ENCODE peak calls at places on chromosomes 12 and 14, in four cellular contexts. U is thoracic aorta; Q is aorta; L is effector memory CD4-positive, alpha-beta T cell. R is an unnamed sample.

GRCh38 chr12:40734283-40734682 is 42.0 kb downstream of the CNTN1 start:
- DNase-seq in Q (no peak), L (no peak), U (no peak), R (no peak)

GRCh38 chr12:30813741-30814687 is 59.3 kb upstream of the CAPRIN2 start:
- DNase-seq in L (no peak), Q (no peak), U (no peak), R (no peak)

GRCh38 chr14:77264466-77265186 is 6.4 kb downstream of the NGB start:
- DNase-seq in Q (no peak), U (no peak), L (no peak), R (no peak)

GRCh38 chr12:124273630-124274029 is 21.3 kb upstream of the RFLNA start:
- DNase-seq in L (no peak), U (no peak), Q (no peak), R (no peak)

GRCh38 chr14:82394916-82395315 is 861.3 kb upstream of the SEL1L start:
- DNase-seq in U (no peak), L (no peak), Q (no peak), R (no peak)

GRCh38 chr12:58888131-58888783 is 32.0 kb downstream of the LRIG3 start:
- DNase-seq in U (peak), Q (peak), L (no peak), R (no peak)

GRCh38 chr12:29796823-29797263 is 13.1 kb upstream of the TMTC1 start:
- DNase-seq in U (no peak), L (no peak), Q (no peak), R (no peak)

GRCh38 chr14:69086537-69086936 is 66.4 kb downstream of the DCAF5 start:
- DNase-seq in U (no peak), Q (no peak), L (no peak), R (no peak)

GRCh38 chr14:57987051-57987450 is 121.2 kb upstream of the SLC35F4 start:
- DNase-seq in Q (no peak), L (no peak), U (no peak), R (no peak)

GRCh38 chr14:69982220-69982795 is 103.1 kb downstream of the SMOC1 start:
- DNase-seq in U (no peak), Q (no peak), L (no peak), R (no peak)

GRCh38 chr12:64400041-64400440 is 4.2 kb upstream of the XPOT start:
- DNase-seq in L (peak), U (no peak), Q (no peak), R (peak)

DNA sequence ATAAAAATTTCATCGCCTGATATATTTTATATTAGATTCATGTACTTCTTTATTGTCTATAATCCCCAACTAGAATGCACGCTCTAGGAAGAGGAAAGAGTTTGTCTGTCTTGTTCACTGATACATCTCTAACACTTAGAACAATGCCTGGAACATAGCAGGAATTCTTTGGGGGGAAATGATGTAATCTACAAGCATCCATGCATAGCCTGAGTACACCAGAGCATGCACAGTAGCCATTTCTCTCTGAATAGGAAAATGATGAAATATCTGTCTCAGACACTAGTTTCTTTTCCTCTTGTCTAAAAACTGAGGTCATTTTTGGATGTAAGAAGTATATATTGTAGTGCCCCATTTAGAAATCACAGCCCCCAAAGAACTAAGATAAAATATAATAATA is 155.4 kb upstream of the TMCC3 start:
- DNase-seq in U (no peak), L (no peak), Q (no peak), R (no peak)
- H3K27ac ChIP-seq in U (no peak), L (no peak), Q (no peak), R (no peak)

GRCh38 chr12:75685826-75686225 is 174.4 kb upstream of the KRR1 start:
- DNase-seq in L (no peak), U (no peak), Q (no peak), R (no peak)

GRCh38 chr12:75690556-75690955 is 179.1 kb upstream of the KRR1 start:
- DNase-seq in Q (no peak), U (no peak), L (no peak), R (no peak)

GRCh38 chr12:75683220-75683619 is 171.8 kb upstream of the KRR1 start:
- DNase-seq in Q (no peak), L (no peak), U (no peak), R (no peak)

GRCh38 chr12:75684678-75685620 is 173.5 kb upstream of the KRR1 start:
- DNase-seq in L (no peak), U (no peak), Q (no peak), R (no peak)
- H3K27ac ChIP-seq in L (no peak), U (no peak), Q (no peak), R (no peak)

DNA sequence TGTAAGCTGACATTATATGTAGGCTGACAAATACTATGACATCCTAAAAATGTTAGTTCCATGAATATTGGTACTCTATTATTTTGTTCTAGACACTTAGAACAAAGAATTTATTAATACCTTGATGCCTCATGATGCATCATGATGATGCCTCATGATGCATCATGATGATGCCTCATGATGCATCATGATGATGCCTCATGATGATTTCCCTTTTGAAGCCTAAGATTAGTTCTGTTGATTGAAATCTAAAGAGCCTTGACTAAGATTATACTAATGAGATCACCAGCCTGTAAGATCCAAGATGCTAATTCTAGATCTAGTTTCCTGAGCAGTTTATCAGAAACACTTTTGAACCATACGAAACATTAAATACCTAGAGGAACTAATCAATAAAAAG is 4.6 kb upstream of the CEP128 start:
- DNase-seq in L (no peak), U (no peak), Q (no peak), R (no peak)
- H3K27ac ChIP-seq in L (no peak), U (no peak), Q (no peak), R (no peak)

GRCh38 chr14:99983251-99984012 is 81.8 kb upstream of the EVL start:
- DNase-seq in Q (no peak), L (no peak), U (no peak), R (no peak)
- H3K27ac ChIP-seq in Q (no peak), L (no peak), U (no peak), R (no peak)

GRCh38 chr14:106681161-106681955 is 1155.0 kb downstream of the TMEM121 start:
- DNase-seq in L (no peak), Q (no peak), U (no peak), R (no peak)

DNA sequence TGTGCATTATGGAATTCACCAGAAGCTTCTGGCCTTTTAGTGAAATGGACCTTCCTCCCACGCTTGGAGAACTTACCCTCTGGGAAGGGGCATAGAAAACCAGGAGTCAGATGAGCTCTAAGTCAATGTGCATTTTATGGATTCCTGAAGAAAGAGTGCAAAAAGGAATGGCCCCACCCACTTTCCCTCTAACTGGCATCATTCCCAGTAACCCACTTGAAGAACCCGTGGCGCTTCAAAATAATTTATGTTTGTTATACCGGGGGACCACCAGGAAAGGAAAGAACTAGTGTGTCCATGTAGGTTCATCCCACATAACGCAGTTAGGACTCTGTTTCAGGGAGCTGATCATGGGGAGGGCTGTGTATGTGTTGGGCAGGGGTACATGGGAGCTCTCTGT is 1153.4 kb downstream of the TMEM121 start:
- DNase-seq in U (no peak), Q (no peak), L (no peak), R (no peak)
- H3K27ac ChIP-seq in U (no peak), Q (no peak), L (no peak), R (no peak)

GRCh38 chr12:3727354-3727753 is 25.6 kb downstream of the CRACR2A start:
- DNase-seq in U (no peak), Q (no peak), L (no peak), R (no peak)

GRCh38 chr12:3727877-3728632 is 24.9 kb downstream of the CRACR2A start:
- DNase-seq in Q (no peak), L (peak), U (no peak), R (peak)

GRCh38 chr12:3724096-3724805 is 28.7 kb downstream of the CRACR2A start:
- DNase-seq in L (no peak), Q (no peak), U (no peak), R (no peak)

GRCh38 chr12:3725267-3726115 is 27.4 kb downstream of the CRACR2A start:
- DNase-seq in Q (no peak), L (no peak), U (no peak), R (no peak)

GRCh38 chr12:3726455-3726854 is 26.5 kb downstream of the CRACR2A start:
- DNase-seq in Q (no peak), L (no peak), U (no peak), R (no peak)
- H3K27ac ChIP-seq in Q (no peak), L (no peak), U (no peak), R (no peak)

GRCh38 chr14:91685600-91685999 is 46.3 kb downstream of the CATSPERB start:
- DNase-seq in Q (no peak), L (no peak), U (no peak), R (no peak)
- H3K27ac ChIP-seq in Q (no peak), L (no peak), U (no peak), R (no peak)

R was measured in CD4-positive, alpha-beta memory T cell.